ENCODE peak calls at places on chromosomes 12 and 14, in ten cellular contexts. T, N, F, U, B, X, S, D, G and Y are unnamed samples.

GRCh38 chr12:96141216-96141944 is 52.8 kb upstream of the ELK3 start:
- DNase-seq in T (no peak), N (no peak), F (no peak), U (peak), B (peak), X (no peak), S (no peak), D (peak), G (peak), Y (no peak)

GRCh38 chr14:72723741-72724530 is 170.0 kb downstream of the DPF3 start:
- DNase-seq in T (no peak), N (no peak), F (no peak), U (peak), B (peak), X (no peak), S (no peak), D (peak), G (no peak), Y (no peak)

GRCh38 chr12:49866859-49867579 is 24.1 kb upstream of the BCDIN3D start:
- DNase-seq in T (no peak), N (peak), F (peak), U (peak), B (peak), X (peak), S (peak), D (peak), G (peak), Y (peak)

GRCh38 chr12:3533703-3534386 is 42.8 kb downstream of the PRMT8 start:
- DNase-seq in T (no peak), N (no peak), F (no peak), U (no peak), B (peak), X (peak), S (peak), D (no peak), G (peak), Y (no peak)

GRCh38 chr12:117134059-117134458 is 34.8 kb upstream of the TESC start:
- DNase-seq in T (no peak), N (no peak), F (no peak), U (no peak), B (no peak), X (no peak), S (no peak), D (no peak), G (peak), Y (no peak)

GRCh38 chr12:117352260-117352659 is 9.2 kb downstream of the NOS1 start:
- DNase-seq in T (no peak), N (no peak), F (no peak), U (no peak), B (no peak), X (no peak), S (no peak), D (no peak), G (no peak), Y (no peak)

GRCh38 chr12:121009744-121010143 is 6.5 kb downstream of the C12orf43 start:
- DNase-seq in T (no peak), N (peak), F (no peak), U (peak), B (peak), X (peak), S (no peak), D (peak), G (peak), Y (no peak)

GRCh38 chr12:84636801-84637285 is 275.8 kb downstream of the SLC6A15 start:
- DNase-seq in T (no peak), N (no peak), F (no peak), U (peak), B (peak), X (no peak), S (no peak), D (peak), G (peak), Y (no peak)

GRCh38 chr12:5248230-5248629 is 183.7 kb upstream of the NTF3 start:
- DNase-seq in T (no peak), N (no peak), F (no peak), U (no peak), B (no peak), X (no peak), S (no peak), D (no peak), G (no peak), Y (no peak)

GRCh38 chr12:76268267-76268666 is 79.9 kb downstream of the BBS10 start:
- DNase-seq in T (no peak), N (no peak), F (no peak), U (peak), B (no peak), X (no peak), S (no peak), D (no peak), G (peak), Y (no peak)

GRCh38 chr12:62767506-62767905 is 167.4 kb downstream of the PPM1H start:
- DNase-seq in T (no peak), N (no peak), F (no peak), U (peak), B (no peak), X (no peak), S (no peak), D (peak), G (no peak), Y (no peak)

GRCh38 chr14:105420976-105421674 is 1.5 kb downstream of the MTA1 start:
- DNase-seq in T (no peak), N (no peak), F (no peak), U (no peak), B (no peak), X (no peak), S (no peak), D (no peak), G (no peak), Y (no peak)

GRCh38 chr14:73789996-73790581 is 61.5 kb upstream of the PTGR2 start:
- DNase-seq in T (no peak), N (no peak), F (peak), U (peak), B (peak), X (peak), S (peak), D (peak), G (peak), Y (no peak)

GRCh38 chr12:84718901-84719300 is 193.7 kb downstream of the SLC6A15 start:
- DNase-seq in T (no peak), N (no peak), F (no peak), U (no peak), B (no peak), X (no peak), S (no peak), D (no peak), G (no peak), Y (no peak)

GRCh38 chr14:55794655-55795583 is 214.9 kb downstream of the KTN1 start:
- DNase-seq in T (no peak), N (no peak), F (no peak), U (peak), B (no peak), X (no peak), S (no peak), D (peak), G (no peak), Y (no peak)

GRCh38 chr12:51222461-51222860 is 4.6 kb upstream of the POU6F1 start:
- DNase-seq in T (no peak), N (no peak), F (no peak), U (no peak), B (peak), X (no peak), S (no peak), D (no peak), G (no peak), Y (no peak)

GRCh38 chr14:94689218-94689984 is 77.2 kb downstream of the SERPINA3 start:
- DNase-seq in T (no peak), N (peak), F (peak), U (peak), B (peak), X (peak), S (peak), D (peak), G (peak), Y (peak)

GRCh38 chr12:9064815-9065606 is 50.7 kb downstream of the A2M start:
- DNase-seq in T (no peak), N (peak), F (peak), U (no peak), B (peak), X (peak), S (peak), D (peak), G (peak), Y (no peak)

GRCh38 chr12:94074970-94075695 is 73.2 kb upstream of the PLXNC1 start:
- DNase-seq in T (no peak), N (no peak), F (peak), U (peak), B (peak), X (peak), S (peak), D (peak), G (peak), Y (no peak)

DNA sequence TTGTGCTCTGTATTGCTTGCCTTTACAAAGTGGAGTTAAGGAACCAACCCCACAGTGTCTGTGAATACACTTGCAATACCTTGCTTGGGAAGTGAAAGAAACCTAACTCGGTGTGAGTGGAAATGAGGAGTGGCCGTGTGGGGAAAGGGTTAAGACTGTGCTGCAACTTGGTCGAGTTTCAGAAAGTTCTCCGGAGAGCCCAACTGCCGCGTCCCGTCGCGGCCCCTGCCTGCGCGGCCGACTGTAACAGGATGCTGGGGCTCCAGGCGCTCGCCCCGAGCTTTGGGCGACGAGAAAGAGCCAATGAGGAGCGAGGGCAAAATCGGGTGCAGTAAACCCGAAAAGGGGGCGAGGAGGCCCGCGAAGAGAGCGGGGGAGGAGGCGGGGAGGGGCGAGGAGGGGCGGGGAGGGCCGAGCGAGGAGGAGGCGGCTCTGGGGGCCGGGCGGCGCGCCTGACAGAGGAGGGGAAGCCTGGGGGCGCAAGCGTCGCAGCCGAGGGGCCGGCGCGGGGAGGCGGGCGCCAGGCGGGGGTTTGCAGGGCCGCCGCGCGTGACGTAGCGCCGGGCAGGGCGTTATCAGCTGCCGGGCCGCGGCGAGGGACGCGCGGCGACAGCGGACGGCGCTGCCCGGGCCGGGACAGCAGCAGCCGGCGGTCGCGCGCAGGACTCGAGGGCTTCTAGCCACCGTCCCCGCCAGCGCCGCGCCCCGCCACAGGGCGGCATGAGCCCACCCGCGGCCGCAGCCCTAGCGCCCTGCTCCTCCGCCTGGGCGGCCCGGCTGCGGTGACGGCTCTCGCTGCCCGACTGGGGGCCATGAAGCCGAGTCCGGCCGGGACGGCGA is at the start of gene DACT1:
- DNase-seq in T (no peak), N (peak), F (peak), U (peak), B (peak), X (peak), S (peak), D (peak), G (peak), Y (no peak)
- TF ChIP-seq CTCF in T (no peak), N (no peak), F (no peak), U (peak), B (no peak), X (no peak), S (no peak), D (no peak), G (no peak), Y (no peak)

GRCh38 chr14:86035882-86036281 is 505.9 kb downstream of the FLRT2 start:
- DNase-seq in T (no peak), N (peak), F (no peak), U (no peak), B (peak), X (no peak), S (no peak), D (peak), G (no peak), Y (no peak)

DNA sequence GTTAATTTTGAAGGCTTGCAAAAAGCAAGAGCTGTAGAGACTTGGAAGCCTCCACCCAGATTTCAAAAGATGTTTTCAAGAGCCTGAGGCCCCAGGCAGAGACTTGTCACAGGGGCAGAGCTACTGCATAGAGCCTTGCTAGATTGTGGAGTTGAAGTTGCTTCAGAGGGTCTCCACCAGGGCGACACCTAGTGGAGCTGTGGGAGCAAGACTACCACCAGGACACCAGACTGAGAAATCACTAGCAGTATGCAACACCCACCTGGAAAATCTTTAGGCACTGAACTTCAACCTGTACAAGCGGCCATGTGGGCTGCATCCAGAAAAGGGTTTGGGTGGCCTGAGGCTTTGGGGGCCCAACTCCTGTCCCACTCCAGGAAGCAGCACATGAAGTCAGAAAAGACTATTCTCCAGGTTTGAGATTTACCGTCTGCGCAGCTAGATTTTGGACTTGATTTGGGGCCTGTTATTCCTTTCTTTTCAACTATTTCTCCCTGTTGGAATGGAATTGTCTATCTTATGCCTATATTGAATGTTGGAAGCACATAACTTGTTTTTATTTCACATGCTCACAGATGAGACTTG is 508.5 kb downstream of the FLRT2 start:
- DNase-seq in T (no peak), N (peak), F (no peak), U (peak), B (peak), X (peak), S (peak), D (peak), G (peak), Y (no peak)
- TF ChIP-seq CTCF in T (peak), N (peak), F (no peak), U (peak), B (peak), X (no peak), S (peak), D (peak), G (peak), Y (no peak)

GRCh38 chr14:75283162-75283883 is 4.7 kb downstream of the FOS start:
- DNase-seq in T (no peak), N (no peak), F (no peak), U (peak), B (peak), X (peak), S (no peak), D (peak), G (no peak), Y (peak)
- TF ChIP-seq CTCF in T (no peak), N (no peak), F (no peak), U (peak), B (peak), X (peak), S (no peak), D (peak), G (peak), Y (no peak)

DNA sequence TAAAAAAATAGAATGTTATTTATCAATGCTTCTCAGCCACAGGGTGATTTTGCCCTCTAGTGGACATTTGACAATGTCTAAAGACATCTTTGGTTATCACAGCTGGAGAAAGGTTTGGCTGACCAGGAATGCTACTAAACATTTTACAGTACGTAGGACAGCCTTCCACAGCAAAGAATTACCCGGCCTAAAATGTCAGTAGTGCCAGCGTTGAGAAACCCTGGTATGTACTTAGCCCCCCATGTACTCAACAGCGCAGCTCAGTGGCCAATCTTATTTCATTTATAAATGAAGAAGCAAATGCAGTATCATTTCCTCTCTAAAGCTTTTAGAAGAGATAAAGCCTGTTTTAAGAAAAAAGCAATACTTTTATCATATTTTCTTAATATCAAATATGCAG is 5.8 kb downstream of the MARK3 start:
- DNase-seq in T (no peak), N (no peak), F (no peak), U (peak), B (peak), X (peak), S (no peak), D (peak), G (peak), Y (no peak)
- TF ChIP-seq CTCF in T (peak), N (no peak), F (peak), U (peak), B (peak), X (peak), S (peak), D (no peak), G (peak), Y (no peak)

DNA sequence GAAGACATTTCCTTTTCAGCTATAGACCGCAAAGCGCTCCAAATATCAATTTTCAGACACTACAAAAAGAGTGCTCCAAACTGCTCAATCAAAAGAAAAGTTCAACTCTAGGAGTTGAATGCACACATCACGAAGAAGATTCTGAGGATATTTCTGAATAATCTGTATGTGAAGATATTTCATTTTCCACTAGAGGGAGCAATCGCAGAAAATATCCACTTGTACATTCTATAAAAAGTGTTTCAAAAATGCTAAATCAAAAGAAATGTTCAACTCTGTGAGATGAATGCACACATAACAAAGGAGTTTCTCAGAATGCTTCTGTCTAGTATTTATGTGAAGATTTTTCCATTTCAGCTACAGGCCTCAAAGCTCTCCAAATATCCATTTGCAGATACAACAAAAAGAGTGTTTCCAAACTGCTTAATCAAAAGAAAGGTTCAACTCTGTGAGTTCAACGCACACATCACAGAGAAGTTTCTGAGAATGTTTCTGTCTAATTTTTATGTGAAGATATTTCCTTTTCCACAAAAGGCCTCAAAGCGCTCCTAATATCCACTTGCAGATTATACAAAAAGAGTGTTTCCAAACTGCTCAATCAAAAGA is 643.8 kb upstream of the ALG10B start:
- DNase-seq in T (no peak), N (no peak), F (no peak), U (no peak), B (no peak), X (no peak), S (no peak), D (peak), G (no peak), Y (no peak)
- TF ChIP-seq CTCF in T (no peak), N (no peak), F (no peak), U (peak), B (no peak), X (no peak), S (no peak), D (peak), G (no peak), Y (no peak)

GRCh38 chr12:105561981-105562726 is 231.7 kb downstream of the C12orf75 start:
- DNase-seq in T (no peak), N (no peak), F (no peak), U (peak), B (peak), X (peak), S (peak), D (peak), G (peak), Y (no peak)
- TF ChIP-seq CTCF in T (no peak), N (no peak), F (no peak), U (no peak), B (peak), X (no peak), S (no peak), D (peak), G (no peak), Y (no peak)

GRCh38 chr12:123996581-123996980 is 23.6 kb downstream of the ZNF664 start:
- DNase-seq in T (no peak), N (no peak), F (no peak), U (no peak), B (no peak), X (no peak), S (no peak), D (no peak), G (no peak), Y (no peak)
- TF ChIP-seq CTCF in T (no peak), N (no peak), F (no peak), U (no peak), B (no peak), X (no peak), S (no peak), D (no peak), G (no peak), Y (no peak)